ENCODE peak calls at places on chromosomes 7 and 10, in ten cellular contexts. O, Y, Z, E, P, N, I, S, X and W are unnamed samples. For H3K4me1, the result is how much of the 10 kb centered on the place peaks cover.

GRCh38 chr7:100356416-100357068 is 1.4 kb upstream of the PILRB start:
- DNase-seq in O (no peak), Y (no peak), Z (no peak), E (no peak), P (no peak), N (no peak), I (no peak), S (no peak), X (no peak), W (no peak)

GRCh38 chr10:124532788-124533187 is 71.2 kb downstream of the LHPP start:
- DNase-seq in O (no peak), Y (no peak), Z (no peak), E (no peak), P (no peak), N (no peak), I (no peak), S (no peak), X (no peak), W (no peak)

GRCh38 chr10:50634479-50634878 is 10.7 kb upstream of the SGMS1 start:
- DNase-seq in O (no peak), Y (no peak), Z (no peak), E (no peak), P (no peak), N (no peak), I (no peak), S (no peak), X (no peak), W (no peak)

GRCh38 chr10:81920213-81920829 is 45.3 kb downstream of the NRG3 start:
- DNase-seq in O (no peak), Y (no peak), Z (peak), E (peak), P (peak), N (no peak), I (no peak), S (no peak), X (no peak), W (no peak)

GRCh38 chr7:53740971-53741370 is 705.5 kb downstream of the POM121L12 start:
- DNase-seq in O (no peak), Y (no peak), Z (no peak), E (no peak), P (no peak), N (no peak), I (no peak), S (no peak), X (no peak), W (no peak)

GRCh38 chr10:91589015-91589655 is 43.7 kb downstream of the PPP1R3C start:
- DNase-seq in O (peak), Y (no peak), Z (no peak), E (no peak), P (no peak), N (no peak), I (no peak), S (no peak), X (no peak), W (peak)

GRCh38 chr10:72935358-72935757 is 19.2 kb downstream of the PLA2G12B start:
- DNase-seq in O (peak), Y (no peak), Z (no peak), E (no peak), P (no peak), N (no peak), I (no peak), S (no peak), X (no peak), W (no peak)

GRCh38 chr7:155809332-155809946 is 2.8 kb downstream of the SHH start:
- DNase-seq in O (no peak), Y (no peak), Z (peak), E (no peak), P (peak), N (no peak), I (peak), S (no peak), X (peak), W (no peak)

GRCh38 chr7:50184266-50184665 is 91.2 kb upstream of the ZPBP start:
- DNase-seq in O (no peak), Y (no peak), Z (no peak), E (no peak), P (no peak), N (no peak), I (no peak), S (no peak), X (no peak), W (no peak)

GRCh38 chr7:22295402-22296264 is 61.3 kb downstream of the RAPGEF5 start:
- DNase-seq in O (no peak), Y (no peak), Z (peak), E (no peak), P (no peak), N (no peak), I (no peak), S (no peak), X (no peak), W (no peak)

GRCh38 chr10:133127291-133128125 is 32.5 kb upstream of the KNDC1 start:
- DNase-seq in O (no peak), Y (no peak), Z (peak), E (no peak), P (peak), N (peak), I (peak), S (peak), X (peak), W (no peak)

GRCh38 chr10:101650841-101651240 is 44.1 kb downstream of the FBXW4 start:
- DNase-seq in O (no peak), Y (no peak), Z (peak), E (no peak), P (no peak), N (no peak), I (no peak), S (peak), X (no peak), W (no peak)

GRCh38 chr10:3867454-3868273 is 82.7 kb upstream of the KLF6 start:
- DNase-seq in O (peak), Y (no peak), Z (no peak), E (no peak), P (no peak), N (no peak), I (no peak), S (no peak), X (no peak), W (no peak)

GRCh38 chr7:90720970-90721768 is 125.0 kb downstream of the CDK14 start:
- DNase-seq in O (peak), Y (peak), Z (peak), E (peak), P (no peak), N (no peak), I (no peak), S (no peak), X (peak), W (peak)

GRCh38 chr7:66629222-66629658 is 559 bp downstream of the KCTD7 start:
- DNase-seq in O (no peak), Y (no peak), Z (peak), E (no peak), P (no peak), N (no peak), I (no peak), S (no peak), X (no peak), W (no peak)

GRCh38 chr10:1412531-1413189 is 324.7 kb downstream of the ADARB2 start:
- DNase-seq in O (no peak), Y (no peak), Z (no peak), E (no peak), P (peak), N (peak), I (no peak), S (no peak), X (no peak), W (no peak)

GRCh38 chr10:19974554-19974953 is 158.3 kb downstream of the PLXDC2 start:
- DNase-seq in O (no peak), Y (no peak), Z (no peak), E (no peak), P (no peak), N (no peak), I (no peak), S (no peak), X (no peak), W (no peak)

GRCh38 chr10:74825033-74825370 is 1.4 kb upstream of the KAT6B start:
- DNase-seq in O (no peak), Y (no peak), Z (peak), E (peak), P (no peak), N (peak), I (peak), S (no peak), X (peak), W (no peak)

GRCh38 chr10:34824870-34825269 is 9.8 kb upstream of the PARD3 start:
- DNase-seq in O (no peak), Y (no peak), Z (peak), E (no peak), P (peak), N (no peak), I (no peak), S (no peak), X (no peak), W (no peak)

GRCh38 chr10:123831259-123831658 is 60.3 kb downstream of the CPXM2 start:
- DNase-seq in O (no peak), Y (no peak), Z (no peak), E (no peak), P (no peak), N (no peak), I (no peak), S (no peak), X (no peak), W (no peak)

GRCh38 chr7:6146666-6147065 is 115.5 kb downstream of the ANKRD61 start:
- DNase-seq in O (no peak), Y (no peak), Z (no peak), E (no peak), P (no peak), N (no peak), I (no peak), S (no peak), X (no peak), W (no peak)

GRCh38 chr7:100632951-100633717 is 8.2 kb downstream of the TFR2 start:
- DNase-seq in O (peak), Y (no peak), Z (peak), E (peak), P (peak), N (no peak), I (peak), S (no peak), X (peak), W (no peak)

GRCh38 chr7:30312186-30312585 is 27.8 kb downstream of the ZNRF2 start:
- DNase-seq in O (no peak), Y (no peak), Z (no peak), E (no peak), P (no peak), N (no peak), I (no peak), S (no peak), X (no peak), W (peak)

GRCh38 chr10:15813415-15813814 is 46.9 kb downstream of the MINDY3 start:
- DNase-seq in O (peak), Y (no peak), Z (no peak), E (no peak), P (no peak), N (no peak), I (no peak), S (no peak), X (no peak), W (peak)

GRCh38 chr10:122206471-122207065 is 64.5 kb upstream of the BTBD16 start:
- DNase-seq in O (peak), Y (no peak), Z (no peak), E (no peak), P (no peak), N (no peak), I (no peak), S (no peak), X (no peak), W (peak)
- TF ChIP-seq CTCF in O (peak), Y (no peak), Z (peak), E (no peak), P (peak), N (no peak), I (peak), S (no peak), X (no peak), W (no peak)

GRCh38 chr10:62103857-62104256 is 164.8 kb downstream of the RTKN2 start:
- DNase-seq in O (no peak), Y (no peak), Z (no peak), E (no peak), P (no peak), N (no peak), I (no peak), S (no peak), X (no peak), W (no peak)

GRCh38 chr10:62108768-62109430 is 159.7 kb downstream of the RTKN2 start:
- DNase-seq in O (no peak), Y (no peak), Z (no peak), E (no peak), P (no peak), N (no peak), I (no peak), S (no peak), X (no peak), W (no peak)

GRCh38 chr10:62109532-62110293 is 158.9 kb downstream of the RTKN2 start:
- DNase-seq in O (no peak), Y (no peak), Z (no peak), E (no peak), P (no peak), N (no peak), I (no peak), S (no peak), X (no peak), W (no peak)

GRCh38 chr10:62112325-62112724 is 156.3 kb downstream of the RTKN2 start:
- DNase-seq in O (no peak), Y (no peak), Z (no peak), E (no peak), P (no peak), N (no peak), I (no peak), S (no peak), X (no peak), W (no peak)

GRCh38 chr10:62106929-62107519 is 161.6 kb downstream of the RTKN2 start:
- DNase-seq in O (no peak), Y (no peak), Z (no peak), E (no peak), P (no peak), N (no peak), I (no peak), S (no peak), X (no peak), W (no peak)
- H3K4me1 ChIP-seq in O (under half), Y (under half), Z (under half), E (under half), P (under half), N (under half), I (under half), S (under half), X (under half), W (under half)

GRCh38 chr10:8513155-8514147 is 459.0 kb downstream of the GATA3 start:
- DNase-seq in O (no peak), Y (no peak), Z (peak), E (no peak), P (peak), N (no peak), I (no peak), S (no peak), X (no peak), W (no peak)
- TF ChIP-seq CTCF in O (no peak), Y (no peak), Z (peak), E (no peak), P (peak), N (peak), I (no peak), S (no peak), X (no peak), W (no peak)

DNA sequence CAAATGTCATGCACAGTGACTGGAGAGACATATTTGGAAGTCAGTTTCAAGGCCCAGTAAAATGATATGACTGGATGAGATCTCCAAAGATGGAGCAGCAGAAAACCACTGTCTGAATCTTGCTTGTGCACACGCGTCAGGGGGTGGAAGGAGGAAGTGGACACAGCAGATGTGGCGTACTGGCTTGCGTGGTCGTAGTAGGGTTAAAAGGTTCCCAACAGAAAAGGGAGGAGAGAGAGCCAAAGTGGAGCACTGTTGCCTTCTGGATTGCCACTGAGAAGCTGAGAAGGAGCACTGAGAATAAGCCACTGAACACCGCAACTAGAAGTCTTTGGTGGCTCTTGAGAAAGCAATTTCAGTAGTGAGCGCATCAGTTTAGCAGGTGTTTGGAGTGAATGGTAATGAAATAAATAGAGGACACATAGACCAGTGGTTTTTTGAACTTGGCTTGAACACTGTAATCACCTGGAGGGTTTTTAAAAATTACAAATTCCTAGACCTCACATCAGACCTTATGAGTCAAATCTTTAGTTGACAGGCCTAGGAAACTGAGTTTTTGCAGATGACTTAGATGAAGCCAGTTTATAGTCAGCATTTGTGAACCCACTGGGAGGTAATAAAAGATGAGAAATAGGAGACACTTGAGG is 227.3 kb downstream of the PTEN start:
- DNase-seq in O (no peak), Y (no peak), Z (no peak), E (no peak), P (no peak), N (peak), I (no peak), S (no peak), X (no peak), W (no peak)
- H3K4me1 ChIP-seq in O (under half), Y (under half), Z (under half), E (under half), P (under half), N (half or more), I (under half), S (under half), X (under half), W (under half)

GRCh38 chr7:135427166-135427565 is 82.7 kb downstream of the CNOT4 start:
- DNase-seq in O (no peak), Y (no peak), Z (no peak), E (no peak), P (no peak), N (no peak), I (no peak), S (no peak), X (no peak), W (no peak)
- TF ChIP-seq CTCF in O (no peak), Y (no peak), Z (no peak), E (no peak), P (no peak), N (no peak), I (no peak), S (no peak), X (no peak), W (no peak)

DNA sequence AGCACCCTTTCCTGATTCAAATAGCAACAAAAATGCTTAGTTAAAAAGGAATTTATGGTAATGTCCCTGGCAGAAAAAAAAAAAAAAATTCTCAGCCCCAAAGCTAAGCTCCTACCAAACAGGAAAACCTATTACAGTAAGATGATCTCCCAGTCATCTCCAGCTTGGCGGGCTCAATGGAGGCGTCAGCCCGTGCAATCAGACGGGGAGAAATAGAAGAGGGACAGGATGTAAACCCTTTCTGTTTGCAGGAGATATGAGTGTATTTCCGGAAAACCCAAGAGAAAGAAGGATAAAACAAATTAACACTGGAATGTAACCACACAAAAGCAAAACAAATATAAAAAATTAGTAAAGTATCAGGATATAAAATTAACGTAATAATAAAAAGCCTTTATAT is 242.8 kb downstream of the TCERG1L start:
- DNase-seq in O (no peak), Y (no peak), Z (peak), E (no peak), P (no peak), N (no peak), I (no peak), S (no peak), X (no peak), W (no peak)
- H3K4me1 ChIP-seq in O (under half), Y (under half), Z (under half), E (under half), P (under half), N (under half), I (under half), S (under half), X (under half), W (under half)

GRCh38 chr7:151193203-151193602 is 6.2 kb upstream of the ASB10 start:
- DNase-seq in O (no peak), Y (no peak), Z (no peak), E (no peak), P (no peak), N (no peak), I (no peak), S (no peak), X (no peak), W (no peak)

GRCh38 chr7:151192002-151192539 is 5.0 kb upstream of the ASB10 start:
- DNase-seq in O (no peak), Y (no peak), Z (no peak), E (no peak), P (no peak), N (no peak), I (no peak), S (no peak), X (no peak), W (no peak)

GRCh38 chr7:151194188-151194587 is 7.1 kb upstream of the ASB10 start:
- DNase-seq in O (no peak), Y (no peak), Z (no peak), E (no peak), P (no peak), N (no peak), I (no peak), S (no peak), X (no peak), W (no peak)

GRCh38 chr7:151189038-151189437 is 2.0 kb upstream of the ASB10 start:
- DNase-seq in O (no peak), Y (no peak), Z (no peak), E (no peak), P (no peak), N (no peak), I (no peak), S (no peak), X (no peak), W (no peak)

GRCh38 chr7:151191544-151191943 is 4.5 kb upstream of the ASB10 start:
- DNase-seq in O (no peak), Y (no peak), Z (no peak), E (no peak), P (no peak), N (no peak), I (no peak), S (no peak), X (no peak), W (no peak)
- TF ChIP-seq CTCF in O (no peak), Y (no peak), Z (no peak), E (no peak), P (peak), N (no peak), I (no peak), S (no peak), X (no peak), W (no peak)